ENCODE peak calls at places on chromosomes 13 and 19, in nine cellular contexts. F, X, G, B, Q, I, W, L and U are unnamed samples.
A peak's percentile ranks its signal among the peaks of the same experiment; 100 is the strongest.

GRCh38 chr13:107493271-107493670 is 722.1 kb downstream of the LIG4 start:
- DNase-seq in F (no peak), X (no peak), G (no peak), B (no peak), Q (no peak), I (no peak), W (no peak), L (no peak), U (no peak)

GRCh38 chr13:23570099-23570926 is at the start of gene TNFRSF19:
- DNase-seq in F (no peak), X (peak; percentile 77), G (peak; percentile 21), B (peak; percentile 11), Q (peak; percentile 77), I (no peak), W (peak; percentile 15), L (no peak), U (peak; percentile 95)

GRCh38 chr19:13849991-13850909 is 26.7 kb upstream of the NANOS3 start:
- DNase-seq in F (peak; percentile 81), X (peak; percentile 78), G (peak; percentile 74), B (no peak), Q (peak; percentile 96), I (peak; percentile 80), W (peak; percentile 36), L (no peak), U (peak; percentile 81)

GRCh38 chr13:50081106-50081898 is 66.1 kb downstream of the KCNRG start:
- DNase-seq in F (peak; percentile 63), X (no peak), G (no peak), B (no peak), Q (peak; percentile 80), I (peak; percentile 63), W (no peak), L (peak; percentile 16), U (peak; percentile 59)

GRCh38 chr13:45674908-45675307 is 27.2 kb upstream of the CBY2 start:
- DNase-seq in F (no peak), X (peak; percentile 92), G (no peak), B (peak; percentile 38), Q (no peak), I (no peak), W (no peak), L (no peak), U (peak; percentile 94)

GRCh38 chr13:74289861-74290260 is 155.7 kb upstream of the KLF12 start:
- DNase-seq in F (no peak), X (no peak), G (no peak), B (no peak), Q (no peak), I (no peak), W (no peak), L (no peak), U (no peak)

GRCh38 chr19:48330012-48330681 is 4.8 kb downstream of the EMP3 start:
- DNase-seq in F (peak; percentile 92), X (no peak), G (peak; percentile 92), B (no peak), Q (peak; percentile 86), I (peak; percentile 93), W (peak; percentile 94), L (peak; percentile 69), U (peak; percentile 44)

GRCh38 chr13:25948910-25949309 is 102.9 kb downstream of the SHISA2 start:
- DNase-seq in F (no peak), X (no peak), G (no peak), B (no peak), Q (no peak), I (no peak), W (no peak), L (no peak), U (no peak)

GRCh38 chr19:9453953-9454352 is 18.6 kb upstream of the ZNF266 start:
- DNase-seq in F (no peak), X (no peak), G (no peak), B (no peak), Q (no peak), I (no peak), W (no peak), L (no peak), U (no peak)

GRCh38 chr19:37466798-37467607 is at the start of gene ZNF569:
- DNase-seq in F (peak; percentile 94), X (peak; percentile 92), G (peak; percentile 95), B (peak; percentile 83), Q (peak; percentile 94), I (peak; percentile 94), W (peak; percentile 68), L (peak; percentile 84), U (peak; percentile 92)

GRCh38 chr19:52190679-52191293 is 934 bp downstream of the PPP2R1A start:
- DNase-seq in F (no peak), X (peak; percentile 50), G (no peak), B (no peak), Q (peak; percentile 63), I (no peak), W (no peak), L (no peak), U (peak; percentile 66)

GRCh38 chr19:50250450-50251136 is 47.2 kb downstream of the MYH14 start:
- DNase-seq in F (no peak), X (no peak), G (no peak), B (no peak), Q (no peak), I (no peak), W (no peak), L (no peak), U (no peak)

GRCh38 chr13:49097374-49097773 is 121.7 kb downstream of the FNDC3A start:
- DNase-seq in F (no peak), X (peak; percentile 72), G (no peak), B (no peak), Q (no peak), I (no peak), W (peak; percentile 52), L (no peak), U (peak; percentile 76)

GRCh38 chr19:1767464-1767933 is 14.2 kb downstream of the ONECUT3 start:
- DNase-seq in F (no peak), X (no peak), G (peak; percentile 1), B (no peak), Q (peak; percentile 71), I (peak; percentile 66), W (no peak), L (peak; percentile 36), U (peak; percentile 34)

GRCh38 chr19:18418034-18418724 is 1.0 kb upstream of the SSBP4 start:
- DNase-seq in F (no peak), X (no peak), G (peak; percentile 13), B (no peak), Q (peak; percentile 86), I (peak; percentile 68), W (no peak), L (peak; percentile 33), U (no peak)

GRCh38 chr19:40689339-40690049 is 957 bp downstream of the NUMBL start:
- DNase-seq in F (no peak), X (no peak), G (no peak), B (no peak), Q (peak; percentile 81), I (peak; percentile 45), W (no peak), L (no peak), U (peak; percentile 31)

GRCh38 chr19:12112701-12113100 is 27.4 kb downstream of the ZNF20 start:
- DNase-seq in F (no peak), X (no peak), G (no peak), B (no peak), Q (no peak), I (peak; percentile 49), W (no peak), L (no peak), U (no peak)

GRCh38 chr19:10503002-10503789 is at the start of gene KEAP1:
- DNase-seq in F (peak; percentile 55), X (peak; percentile 42), G (no peak), B (no peak), Q (peak; percentile 79), I (peak; percentile 48), W (no peak), L (no peak), U (peak; percentile 29)

GRCh38 chr13:50521191-50521590 is 322.3 kb downstream of the DLEU7 start:
- DNase-seq in F (no peak), X (no peak), G (no peak), B (no peak), Q (no peak), I (no peak), W (no peak), L (no peak), U (no peak)

GRCh38 chr13:113742445-113743120 is 16.4 kb upstream of the TMEM255B start:
- DNase-seq in F (no peak), X (no peak), G (no peak), B (no peak), Q (no peak), I (peak; percentile 58), W (no peak), L (no peak), U (no peak)

GRCh38 chr19:38183227-38183914 is 40.7 kb downstream of the DPF1 start:
- DNase-seq in F (peak; percentile 82), X (no peak), G (no peak), B (no peak), Q (peak; percentile 81), I (no peak), W (no peak), L (no peak), U (no peak)

GRCh38 chr13:101397742-101398141 is 18.6 kb downstream of the NALCN start:
- DNase-seq in F (no peak), X (peak; percentile 94), G (no peak), B (peak; percentile 46), Q (no peak), I (no peak), W (no peak), L (no peak), U (peak; percentile 95)

GRCh38 chr13:39876258-39876657 is 220.8 kb downstream of the COG6 start:
- DNase-seq in F (no peak), X (peak; percentile 97), G (no peak), B (peak; percentile 62), Q (no peak), I (no peak), W (no peak), L (no peak), U (peak; percentile 96)

GRCh38 chr19:44741841-44742352 is 6.6 kb upstream of the BCL3 start:
- DNase-seq in F (peak; percentile 59), X (peak; percentile 100), G (peak; percentile 88), B (peak; percentile 96), Q (peak; percentile 99), I (peak; percentile 46), W (peak; percentile 86), L (no peak), U (peak; percentile 100)

GRCh38 chr13:25908390-25908789 is 143.4 kb downstream of the SHISA2 start:
- DNase-seq in F (no peak), X (no peak), G (no peak), B (no peak), Q (no peak), I (no peak), W (no peak), L (no peak), U (no peak)

GRCh38 chr19:56333506-56333905 is 18.9 kb upstream of the ZSCAN5A start:
- DNase-seq in F (no peak), X (peak; percentile 59), G (no peak), B (no peak), Q (no peak), I (peak; percentile 61), W (peak; percentile 22), L (peak; percentile 15), U (peak; percentile 64)

GRCh38 chr19:45376045-45376724 is 5.8 kb upstream of the ERCC2 start:
- DNase-seq in F (peak; percentile 77), X (peak; percentile 100), G (no peak), B (peak; percentile 54), Q (no peak), I (no peak), W (no peak), L (no peak), U (peak; percentile 99)

GRCh38 chr19:4066682-4067395 is at the start of gene ZBTB7A:
- DNase-seq in F (peak; percentile 61), X (peak; percentile 80), G (peak; percentile 69), B (peak; percentile 33), Q (peak; percentile 93), I (peak; percentile 91), W (peak; percentile 48), L (peak; percentile 70), U (peak; percentile 86)

GRCh38 chr13:109568273-109568900 is 218.0 kb downstream of the IRS2 start:
- DNase-seq in F (no peak), X (no peak), G (no peak), B (no peak), Q (no peak), I (no peak), W (no peak), L (no peak), U (no peak)

GRCh38 chr19:5880604-5881078 is 10.3 kb upstream of the FUT5 start:
- DNase-seq in F (no peak), X (peak; percentile 53), G (no peak), B (no peak), Q (peak; percentile 89), I (no peak), W (peak; percentile 6), L (no peak), U (peak; percentile 94)

GRCh38 chr19:19447536-19448237 is 42.2 kb downstream of the GATAD2A start:
- DNase-seq in F (peak; percentile 31), X (no peak), G (no peak), B (no peak), Q (no peak), I (peak; percentile 70), W (no peak), L (no peak), U (no peak)